ENCODE peak calls at places on chromosomes 7 and 10, in ten cellular contexts. B is neural crest cell, D is GM12865, Q is thoracic aorta, N is RWPE1, Z is ascending aorta, R is Peyer's patch, E is progenitor cell of endocrine pancreas, H is foreskin fibroblast, M is retinal pigment epithelial cell. O is an unnamed sample.

GRCh38 chr7:30815016-30815854 is 44.0 kb downstream of the MINDY4 start:
- DNase-seq in B (no peak), N (no peak), Q (peak; percentile 39), E (no peak), D (no peak), R (no peak), Z (no peak), M (no peak), H (peak; percentile 68), O (no peak)

GRCh38 chr7:150719960-150720891 is 3.8 kb downstream of the GIMAP1 start:
- DNase-seq in R (no peak), Q (no peak), M (no peak), H (no peak), N (no peak), E (no peak), B (no peak), D (no peak), Z (no peak), O (no peak)

GRCh38 chr7:22251284-22251683 is 105.7 kb downstream of the RAPGEF5 start:
- DNase-seq in N (no peak), Q (no peak), M (no peak), E (no peak), B (no peak), R (no peak), H (no peak), Z (no peak), D (no peak), O (no peak)

GRCh38 chr7:13860734-13861133 is 128.7 kb downstream of the ETV1 start:
- DNase-seq in H (no peak), B (no peak), Q (no peak), R (no peak), N (no peak), Z (no peak), M (no peak), E (no peak), D (no peak), O (no peak)

GRCh38 chr10:34773617-34774261 is 41.4 kb downstream of the PARD3 start:
- DNase-seq in B (no peak), E (no peak), Q (no peak), D (no peak), N (no peak), Z (no peak), R (no peak), M (no peak), H (no peak), O (no peak)

GRCh38 chr7:7612519-7612918 is 28.0 kb upstream of the UMAD1 start:
- DNase-seq in E (no peak), B (no peak), H (no peak), M (no peak), Z (no peak), N (no peak), R (no peak), Q (no peak), D (no peak), O (no peak)

GRCh38 chr10:14416308-14416700 is 85.6 kb upstream of the FRMD4A start:
- DNase-seq in Z (no peak), H (no peak), R (no peak), M (peak; percentile 67), N (peak; percentile 56), E (no peak), Q (no peak), B (no peak), D (no peak), O (no peak)

GRCh38 chr10:114665406-114665805 is 7.3 kb upstream of the ABLIM1 start:
- DNase-seq in N (no peak), E (no peak), D (no peak), M (no peak), R (no peak), H (no peak), Z (no peak), B (no peak), Q (no peak), O (no peak)

GRCh38 chr7:106545275-106545674 is 115.7 kb downstream of the CCDC71L start:
- DNase-seq in Z (no peak), M (no peak), H (no peak), N (no peak), E (no peak), Q (no peak), D (peak; percentile 56), B (no peak), R (no peak), O (no peak)

GRCh38 chr10:112361951-112362770 is 11.8 kb upstream of the ACSL5 start:
- DNase-seq in R (peak; percentile 68), Z (no peak), B (no peak), H (peak; percentile 45), Q (peak; percentile 70), N (peak; percentile 41), E (no peak), D (no peak), M (no peak), O (no peak)

GRCh38 chr7:2639151-2639993 is 7.6 kb downstream of the TTYH3 start:
- DNase-seq in Z (no peak), B (no peak), H (no peak), R (no peak), N (no peak), D (no peak), M (no peak), Q (no peak), E (no peak), O (peak; percentile 22)
- TF ChIP-seq CTCF in Z (no peak), B (no peak), H (no peak), R (no peak), N (no peak), D (no peak), M (no peak), Q (no peak), E (no peak), O (no peak)

DNA sequence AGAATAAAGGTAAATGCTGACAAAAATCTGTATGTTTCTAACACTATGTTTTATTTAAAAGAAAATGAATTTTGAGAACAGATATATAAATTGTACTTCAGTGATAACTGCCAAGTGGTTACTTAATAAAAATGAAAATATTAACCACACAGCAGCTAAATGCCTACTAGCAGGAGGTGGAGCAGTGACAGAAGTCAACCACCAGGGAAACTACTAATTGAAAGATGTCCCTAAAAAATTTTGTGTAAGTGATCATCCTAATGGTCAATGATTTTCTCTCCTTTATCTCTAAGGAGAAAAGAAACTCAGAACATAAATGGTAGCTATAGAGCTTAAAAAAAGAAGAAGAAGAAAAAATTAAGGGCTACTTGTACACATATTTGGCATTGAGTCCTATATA is 22.9 kb downstream of the WNT16 start:
- DNase-seq in R (no peak), N (no peak), B (no peak), Q (no peak), M (no peak), D (no peak), Z (no peak), H (no peak), E (no peak), O (no peak)
- TF ChIP-seq CTCF in R (no peak), N (no peak), B (peak; percentile 53), Q (peak; percentile 14), M (peak; percentile 13), D (no peak), Z (no peak), H (no peak), E (peak; percentile 28), O (peak; percentile 58)

GRCh38 chr7:73681031-73681430 is 2.2 kb downstream of the DNAJC30 start:
- DNase-seq in N (no peak), Q (no peak), B (no peak), M (no peak), H (peak; percentile 39), R (no peak), Z (no peak), E (no peak), D (no peak), O (no peak)

GRCh38 chr7:73683056-73683915 is at the start of the genes BUD23 and DNAJC30:
- DNase-seq in R (peak; percentile 99), Q (peak; percentile 98), N (peak; percentile 98), B (peak; percentile 84), M (peak; percentile 86), H (peak; percentile 95), E (peak; percentile 93), Z (peak; percentile 88), D (peak; percentile 98), O (peak; percentile 96)

GRCh38 chr7:73680501-73680900 is 2.8 kb downstream of the DNAJC30 start:
- DNase-seq in H (no peak), N (no peak), D (no peak), R (no peak), M (no peak), E (no peak), Q (no peak), Z (no peak), B (no peak), O (no peak)

GRCh38 chr7:73683916-73684693 is 708 bp downstream of the BUD23 start:
- DNase-seq in B (no peak), H (no peak), D (no peak), N (no peak), R (no peak), M (no peak), Q (no peak), Z (no peak), E (no peak), O (no peak)

DNA sequence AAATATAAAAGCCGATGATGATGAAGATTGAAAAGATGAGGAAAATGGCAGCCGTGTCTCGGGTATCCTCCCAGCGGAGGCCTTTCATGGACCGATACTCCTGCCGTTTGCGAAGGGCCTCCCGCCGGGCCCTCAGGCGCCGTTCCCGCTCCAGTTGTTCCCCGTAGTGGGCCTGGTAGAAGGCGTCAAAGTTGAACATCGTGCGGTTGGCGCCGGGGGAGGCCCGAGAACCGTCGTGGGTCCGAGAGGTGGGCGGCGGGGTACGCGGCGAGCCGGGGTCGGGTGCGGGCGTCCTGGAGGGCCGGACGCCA is 553 bp downstream of the DNAJC30 start:
- DNase-seq in R (no peak), M (no peak), B (no peak), D (no peak), E (no peak), N (no peak), H (no peak), Z (no peak), Q (no peak), O (no peak)
- TF ChIP-seq CTCF in R (no peak), M (no peak), B (no peak), D (no peak), E (no peak), N (no peak), H (no peak), Z (no peak), Q (no peak), O (no peak)

GRCh38 chr7:51255536-51256243 is 60.9 kb downstream of the COBL start:
- DNase-seq in M (no peak), E (no peak), Q (no peak), N (no peak), D (no peak), Z (no peak), R (no peak), B (peak; percentile 8), H (no peak), O (no peak)

GRCh38 chr7:51250517-51250916 is 66.1 kb downstream of the COBL start:
- DNase-seq in R (no peak), D (no peak), Q (no peak), M (no peak), H (no peak), N (no peak), E (no peak), Z (no peak), B (no peak), O (no peak)

GRCh38 chr7:51251292-51251691 is 65.3 kb downstream of the COBL start:
- DNase-seq in Z (no peak), Q (no peak), D (no peak), M (no peak), H (no peak), B (no peak), E (no peak), R (peak; percentile 63), N (no peak), O (no peak)

GRCh38 chr7:51255050-51255449 is 61.6 kb downstream of the COBL start:
- DNase-seq in R (no peak), B (no peak), Z (no peak), H (no peak), E (no peak), Q (no peak), D (no peak), N (no peak), M (no peak), O (no peak)

GRCh38 chr7:51253157-51253556 is 63.5 kb downstream of the COBL start:
- DNase-seq in D (no peak), Q (no peak), B (no peak), H (no peak), M (no peak), Z (no peak), E (no peak), N (peak; percentile 14), R (no peak), O (no peak)
- TF ChIP-seq CTCF in D (no peak), Q (no peak), B (peak; percentile 38), H (no peak), M (no peak), Z (no peak), E (no peak), N (no peak), R (peak; percentile 39), O (no peak)

O was measured in glutamatergic neuron.